ENCODE peak calls at places on chromosome 10, in seven cellular contexts. D, F, E, H, L, X and V are unnamed samples.

GRCh38 chr10:105872665-105873064 is 1231.6 kb downstream of the SORCS3 start:
- DNase-seq in F (no peak), D (no peak), H (no peak), L (no peak), X (no peak), E (no peak), V (no peak)

GRCh38 chr10:42988517-42989395 is 88.1 kb upstream of the RET start:
- DNase-seq in E (no peak), D (no peak), L (no peak), X (no peak), F (no peak), H (no peak), V (no peak)

GRCh38 chr10:29223311-29223710 is 65.6 kb upstream of the LYZL1 start:
- DNase-seq in F (no peak), X (no peak), H (no peak), D (no peak), E (no peak), L (no peak), V (no peak)

GRCh38 chr10:129702605-129703004 is 235.6 kb downstream of the MGMT start:
- DNase-seq in F (no peak), X (no peak), H (no peak), D (no peak), L (no peak), E (no peak), V (no peak)

GRCh38 chr10:1715821-1716220 is 21.5 kb downstream of the ADARB2 start:
- DNase-seq in D (no peak), H (peak), F (peak), E (no peak), L (peak), X (no peak), V (no peak)

GRCh38 chr10:96675846-96676245 is 44.5 kb downstream of the PIK3AP1 start:
- DNase-seq in E (no peak), H (no peak), L (no peak), F (no peak), X (no peak), D (no peak), V (no peak)

GRCh38 chr10:109784236-109784635 is 139.1 kb downstream of the XPNPEP1 start:
- DNase-seq in F (no peak), L (no peak), H (no peak), X (no peak), E (no peak), D (no peak), V (no peak)

GRCh38 chr10:35058134-35058533 is 32.0 kb downstream of the CUL2 start:
- DNase-seq in X (no peak), L (no peak), D (peak), H (no peak), E (peak), F (no peak), V (peak)

GRCh38 chr10:8189458-8189857 is 135.0 kb downstream of the GATA3 start:
- DNase-seq in X (no peak), F (no peak), D (no peak), L (no peak), E (no peak), H (no peak), V (no peak)

GRCh38 chr10:56035489-56035888 is 325.6 kb downstream of the ZWINT start:
- DNase-seq in D (no peak), F (no peak), X (no peak), L (no peak), E (no peak), H (no peak), V (no peak)

GRCh38 chr10:123287594-123288247 is 133.5 kb downstream of the BUB3 start:
- DNase-seq in D (peak), L (no peak), H (no peak), F (no peak), E (peak), X (no peak), V (peak)

GRCh38 chr10:79615577-79615976 is 4.8 kb downstream of the SFTPA1 start:
- DNase-seq in X (no peak), H (no peak), L (no peak), D (no peak), E (no peak), F (no peak), V (no peak)

GRCh38 chr10:99328579-99329237 is 448 bp upstream of the CNNM1 start:
- DNase-seq in F (no peak), E (no peak), H (no peak), D (no peak), L (no peak), X (no peak), V (no peak)

GRCh38 chr10:37975407-37975991 is 948 bp downstream of the ZNF25 start:
- DNase-seq in L (no peak), X (no peak), D (no peak), F (peak), H (no peak), E (peak), V (no peak)

GRCh38 chr10:3468919-3469638 is 296.5 kb upstream of the PITRM1 start:
- DNase-seq in H (no peak), E (peak), F (no peak), D (peak), X (no peak), L (no peak), V (peak)

GRCh38 chr10:42776681-42777080 is 5.9 kb upstream of the BMS1 start:
- DNase-seq in L (no peak), X (no peak), D (no peak), F (no peak), E (no peak), H (no peak), V (no peak)

GRCh38 chr10:82680688-82681087 is 805.7 kb downstream of the NRG3 start:
- DNase-seq in E (no peak), H (no peak), F (no peak), L (no peak), X (no peak), D (no peak), V (no peak)

GRCh38 chr10:88702848-88703597 is 3.0 kb upstream of the LIPK start:
- DNase-seq in X (no peak), D (no peak), H (no peak), F (no peak), L (no peak), E (peak), V (no peak)

GRCh38 chr10:43396928-43397624 is 11.9 kb downstream of the HNRNPF start:
- DNase-seq in H (peak), D (peak), L (peak), E (peak), X (peak), F (peak), V (peak)

GRCh38 chr10:44512345-44513095 is 127.6 kb upstream of the CXCL12 start:
- DNase-seq in H (no peak), X (no peak), F (no peak), L (no peak), E (no peak), D (no peak), V (no peak)

GRCh38 chr10:61486251-61486650 is 33.1 kb upstream of the TMEM26 start:
- DNase-seq in X (no peak), E (no peak), D (no peak), H (no peak), L (no peak), F (no peak), V (no peak)

GRCh38 chr10:114654829-114655575 is 3.1 kb downstream of the ABLIM1 start:
- DNase-seq in E (no peak), X (no peak), L (no peak), D (no peak), H (no peak), F (no peak), V (no peak)

GRCh38 chr10:44261710-44262455 is 123.0 kb downstream of the CXCL12 start:
- DNase-seq in F (peak), X (no peak), L (no peak), H (no peak), E (no peak), D (peak), V (peak)

DNA sequence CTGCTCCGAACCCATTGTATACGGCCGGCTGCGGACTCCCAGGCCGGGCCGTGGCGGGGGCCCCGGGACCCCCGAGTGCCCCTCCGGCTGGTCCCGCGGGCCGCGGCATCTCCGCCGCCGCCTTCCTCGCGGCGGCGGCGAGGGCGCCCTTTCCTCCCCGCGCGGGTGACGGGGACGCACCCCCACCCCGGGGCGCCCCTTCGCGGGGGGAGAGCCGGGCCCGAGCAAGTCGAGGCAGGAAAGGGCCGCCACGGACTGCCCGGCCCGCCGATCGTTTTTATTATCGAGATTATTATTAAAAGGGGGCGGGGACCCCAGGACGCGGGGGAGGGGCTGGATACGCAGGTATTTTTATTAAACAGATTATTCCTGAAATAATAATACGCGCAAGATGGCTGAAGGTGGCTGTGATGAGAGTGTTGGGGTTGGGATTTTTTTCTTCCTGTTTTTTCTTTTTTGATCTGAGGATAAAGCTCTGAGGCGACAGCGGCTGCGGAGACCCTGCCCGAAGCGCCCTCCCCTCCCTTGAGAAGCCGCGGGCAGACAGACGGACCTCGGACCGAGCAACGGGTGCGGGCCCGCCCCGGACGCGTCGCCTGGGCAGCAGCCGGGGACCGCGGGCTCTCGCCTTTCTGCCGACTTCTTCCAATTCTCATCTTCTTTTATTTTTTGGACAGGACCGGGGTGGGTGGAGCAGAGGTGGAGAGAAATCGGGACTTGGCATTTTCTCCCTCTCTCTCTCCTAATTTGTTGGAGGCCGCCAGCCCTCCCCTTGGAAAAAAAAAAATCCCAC is 1.5 kb upstream of the TRIM8 start:
- DNase-seq in L (peak), X (no peak), D (peak), F (peak), H (peak), E (peak), V (peak)
- TF ChIP-seq CTCF in L (no peak), X (no peak), D (no peak), F (no peak), H (no peak), E (no peak), V (no peak)

GRCh38 chr10:17409170-17409733 is 45.1 kb downstream of the ST8SIA6 start:
- DNase-seq in D (peak), X (no peak), L (no peak), E (peak), H (no peak), F (no peak), V (no peak)

GRCh38 chr10:17416442-17417211 is 37.8 kb downstream of the ST8SIA6 start:
- DNase-seq in E (no peak), D (no peak), X (no peak), H (no peak), L (no peak), F (no peak), V (no peak)

GRCh38 chr10:17415046-17415643 is 39.2 kb downstream of the ST8SIA6 start:
- DNase-seq in L (no peak), F (no peak), D (no peak), X (no peak), H (no peak), E (no peak), V (no peak)

GRCh38 chr10:17410907-17411306 is 43.5 kb downstream of the ST8SIA6 start:
- DNase-seq in X (no peak), F (no peak), D (no peak), E (no peak), L (no peak), H (no peak), V (no peak)

GRCh38 chr10:17412323-17412722 is 42.1 kb downstream of the ST8SIA6 start:
- DNase-seq in H (no peak), D (no peak), X (no peak), F (no peak), E (no peak), L (no peak), V (no peak)
- TF ChIP-seq CTCF in H (peak), D (no peak), X (no peak), F (peak), E (no peak), L (no peak), V (no peak)

GRCh38 chr10:27822286-27822685 is 76.7 kb upstream of the MKX start:
- DNase-seq in D (peak), L (no peak), H (no peak), E (no peak), F (no peak), X (no peak), V (no peak)
- TF ChIP-seq CTCF in D (no peak), L (no peak), H (no peak), E (no peak), F (no peak), X (no peak), V (no peak)

GRCh38 chr10:7053195-7053594 is 357.6 kb downstream of the SFMBT2 start:
- DNase-seq in D (no peak), H (no peak), F (no peak), L (no peak), E (no peak), X (no peak), V (no peak)

GRCh38 chr10:7056216-7056615 is 354.6 kb downstream of the SFMBT2 start:
- DNase-seq in F (no peak), L (no peak), D (no peak), X (no peak), E (no peak), H (no peak), V (no peak)

GRCh38 chr10:7054915-7055314 is 355.9 kb downstream of the SFMBT2 start:
- DNase-seq in X (no peak), E (peak), F (no peak), D (peak), H (no peak), L (peak), V (no peak)
- TF ChIP-seq CTCF in X (no peak), E (peak), F (peak), D (peak), H (peak), L (peak), V (peak)

DNA sequence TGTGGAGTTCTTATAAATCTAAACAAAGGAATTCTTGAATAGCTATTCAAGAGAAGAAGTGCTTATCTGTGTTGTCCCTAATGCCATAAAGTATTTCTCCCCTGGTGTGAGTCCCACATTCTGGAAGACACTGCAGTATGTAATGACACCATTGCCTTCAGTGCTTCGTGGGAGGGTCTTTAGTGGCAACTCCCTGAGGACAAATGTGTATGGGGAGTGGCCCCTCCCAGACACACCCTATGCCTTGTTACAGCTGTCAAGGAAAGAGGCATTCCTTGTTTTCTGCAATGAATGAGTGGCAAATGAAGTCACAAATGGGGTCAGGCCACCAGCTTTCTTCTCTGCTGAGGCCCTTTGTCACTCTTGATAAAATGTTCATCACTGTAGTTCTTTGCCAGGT is 183.2 kb downstream of the FGFR2 start:
- DNase-seq in X (no peak), H (no peak), F (no peak), D (no peak), E (no peak), L (no peak), V (no peak)
- TF ChIP-seq CTCF in X (no peak), H (no peak), F (no peak), D (no peak), E (no peak), L (no peak), V (no peak)

GRCh38 chr10:90588222-90588621 is 269.6 kb downstream of the HTR7 start:
- DNase-seq in F (no peak), D (no peak), H (no peak), L (no peak), E (no peak), X (no peak), V (no peak)

GRCh38 chr10:90591629-90592028 is 266.2 kb downstream of the HTR7 start:
- DNase-seq in F (no peak), D (no peak), X (no peak), L (no peak), E (no peak), H (no peak), V (no peak)

GRCh38 chr10:90587561-90587960 is 270.3 kb downstream of the HTR7 start:
- DNase-seq in D (no peak), X (no peak), H (no peak), F (no peak), L (no peak), E (no peak), V (no peak)

GRCh38 chr10:90589825-90590224 is 268.0 kb downstream of the HTR7 start:
- DNase-seq in L (no peak), X (no peak), H (no peak), F (no peak), E (no peak), D (no peak), V (no peak)

GRCh38 chr10:90592903-90593302 is 264.9 kb downstream of the HTR7 start:
- DNase-seq in L (peak), F (peak), E (peak), H (peak), X (peak), D (peak), V (peak)
- TF ChIP-seq CTCF in L (peak), F (peak), E (peak), H (peak), X (no peak), D (peak), V (peak)

GRCh38 chr10:125217986-125218675 is 57.8 kb upstream of the CTBP2 start:
- DNase-seq in L (no peak), E (no peak), H (no peak), F (no peak), D (no peak), X (no peak), V (no peak)
- TF ChIP-seq CTCF in L (no peak), E (peak), H (no peak), F (no peak), D (peak), X (no peak), V (no peak)

DNA sequence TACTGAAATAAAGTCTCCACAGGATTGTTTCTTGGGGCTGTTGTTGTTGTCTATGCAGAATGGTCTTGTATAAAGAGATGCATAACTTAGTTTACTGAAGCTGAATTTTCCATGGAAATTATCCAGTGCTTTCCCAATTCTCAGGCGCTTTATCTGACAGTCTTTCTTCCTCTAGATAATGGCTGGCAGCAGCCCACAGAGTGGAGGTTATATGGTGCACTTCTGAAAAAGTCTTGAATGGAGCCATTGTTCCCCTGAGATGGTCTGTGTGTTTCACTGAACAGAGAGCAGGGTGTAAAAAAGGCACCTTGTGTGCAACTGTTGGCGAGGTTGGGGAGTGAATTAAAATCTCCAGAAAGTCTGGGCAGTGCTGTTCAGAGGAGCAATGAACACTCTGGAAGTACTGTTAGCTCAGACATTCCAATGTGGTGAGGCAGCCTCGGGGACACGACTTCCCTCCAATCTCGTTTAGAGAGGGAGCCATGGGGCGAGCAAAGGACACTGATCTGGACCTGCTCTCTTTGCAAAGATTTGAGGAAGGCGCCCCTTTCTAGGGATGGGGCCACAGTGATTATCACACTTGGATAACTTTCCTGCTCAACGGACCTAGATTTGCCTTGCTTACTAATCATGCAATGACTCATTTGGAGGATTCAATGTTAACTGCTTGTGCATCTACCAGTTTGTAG is 2.0 kb upstream of the PLCE1 start:
- DNase-seq in X (peak), H (peak), F (no peak), E (peak), D (peak), L (peak), V (no peak)
- TF ChIP-seq CTCF in X (no peak), H (no peak), F (no peak), E (no peak), D (no peak), L (no peak), V (no peak)

GRCh38 chr10:26909753-26910152 is 49.0 kb upstream of the ABI1 start:
- DNase-seq in E (no peak), D (peak), X (no peak), L (no peak), F (no peak), H (no peak), V (no peak)
- TF ChIP-seq CTCF in E (no peak), D (no peak), X (no peak), L (no peak), F (no peak), H (no peak), V (no peak)

GRCh38 chr10:71727429-71728217 is 8.0 kb upstream of the C10orf105 start:
- DNase-seq in L (no peak), H (no peak), X (no peak), E (no peak), D (peak), F (peak), V (peak)
- TF ChIP-seq CTCF in L (no peak), H (no peak), X (no peak), E (no peak), D (no peak), F (no peak), V (no peak)